ENCODE peak calls at places on chromosomes 12 and 14, in seven cellular contexts. J is PC-9, Q is uterus, X is bronchial epithelial cell, Y is PC-3, G is fibroblast of pulmonary artery, T is prostate gland. A is an unnamed sample.

GRCh38 chr14:26738571-26738970 is 140.7 kb upstream of the NOVA1 start:
- DNase-seq in Y (no peak), Q (no peak), T (no peak), G (peak), X (peak), J (no peak), A (no peak)

GRCh38 chr14:24847568-24847967 is 202.4 kb downstream of the STXBP6 start:
- DNase-seq in X (no peak), J (no peak), Y (no peak), T (no peak), Q (no peak), G (peak), A (no peak)

GRCh38 chr12:105025890-105026289 is 39.8 kb downstream of the NOPCHAP1 start:
- DNase-seq in Y (peak), G (peak), Q (peak), X (no peak), J (no peak), T (peak), A (peak)

GRCh38 chr12:24948452-24948815 is 467 bp downstream of the BCAT1 start:
- DNase-seq in J (no peak), G (peak), X (peak), Y (no peak), T (no peak), Q (no peak), A (no peak)

GRCh38 chr14:59398841-59399240 is 66.3 kb downstream of the GPR135 start:
- DNase-seq in X (no peak), Y (no peak), T (no peak), G (peak), J (no peak), Q (no peak), A (no peak)

GRCh38 chr12:57203791-57204190 is 12.8 kb upstream of the NXPH4 start:
- DNase-seq in X (no peak), Q (no peak), T (no peak), J (no peak), Y (no peak), G (no peak), A (no peak)

GRCh38 chr12:28107679-28108078 is 82.6 kb upstream of the CCDC91 start:
- DNase-seq in Q (no peak), J (no peak), G (peak), Y (no peak), X (no peak), T (no peak), A (no peak)

GRCh38 chr12:108594-108993 is 42.0 kb downstream of the IQSEC3 start:
- DNase-seq in T (no peak), J (no peak), G (no peak), X (no peak), Y (no peak), Q (no peak), A (no peak)

GRCh38 chr12:53931844-53932581 is 6.6 kb upstream of the HOXC13 start:
- DNase-seq in G (no peak), J (no peak), T (no peak), Y (no peak), Q (no peak), X (no peak), A (no peak)

GRCh38 chr12:111413442-111414086 is 7.8 kb downstream of the SH2B3 start:
- DNase-seq in X (peak), J (no peak), Y (peak), G (peak), T (no peak), Q (no peak), A (no peak)

GRCh38 chr12:124536613-124537012 is 30.8 kb downstream of the NCOR2 start:
- DNase-seq in G (no peak), X (no peak), Q (no peak), Y (no peak), T (no peak), J (no peak), A (no peak)

GRCh38 chr14:22266141-22266442 is 322.9 kb downstream of the DAD1 start:
- DNase-seq in X (peak), Q (no peak), T (no peak), G (no peak), Y (peak), J (peak), A (no peak)

GRCh38 chr12:1657616-1658167 is 28.7 kb downstream of the WNT5B start:
- DNase-seq in T (no peak), J (peak), X (no peak), Y (no peak), G (no peak), Q (no peak), A (no peak)

GRCh38 chr14:75982724-75983358 is 1.0 kb upstream of the TGFB3 start:
- DNase-seq in Q (peak), J (no peak), Y (no peak), G (peak), X (no peak), T (no peak), A (no peak)

GRCh38 chr12:12934556-12934955 is 17.4 kb downstream of the GPRC5D start:
- DNase-seq in Y (no peak), J (no peak), Q (no peak), T (no peak), X (no peak), G (no peak), A (no peak)

GRCh38 chr12:5200276-5201087 is 156.8 kb downstream of the KCNA5 start:
- DNase-seq in Y (peak), T (peak), G (no peak), J (no peak), X (peak), Q (peak), A (no peak)

GRCh38 chr14:72952171-72952570 is 25.9 kb downstream of the DCAF4 start:
- DNase-seq in G (no peak), Q (no peak), T (no peak), Y (no peak), J (no peak), X (no peak), A (no peak)

GRCh38 chr12:105676694-105677093 is 346.2 kb downstream of the C12orf75 start:
- DNase-seq in G (no peak), J (peak), X (no peak), T (peak), Y (no peak), Q (peak), A (no peak)

GRCh38 chr14:51806026-51806590 is 54.3 kb upstream of the GNG2 start:
- DNase-seq in X (no peak), J (no peak), G (no peak), Q (no peak), T (no peak), Y (no peak), A (no peak)

GRCh38 chr12:24534632-24535031 is 414.3 kb downstream of the BCAT1 start:
- DNase-seq in Y (no peak), X (no peak), Q (no peak), T (no peak), J (no peak), G (no peak), A (no peak)

GRCh38 chr12:116389990-116390655 is 112.6 kb upstream of the MED13L start:
- DNase-seq in Q (peak), Y (peak), J (peak), G (peak), X (peak), T (peak), A (peak)

GRCh38 chr12:122336015-122336946 is 70.0 kb upstream of the VPS33A start:
- DNase-seq in T (no peak), Q (no peak), G (peak), X (peak), J (no peak), Y (peak), A (no peak)

GRCh38 chr14:69863083-69863482 is 16.1 kb upstream of the SMOC1 start:
- DNase-seq in J (no peak), X (no peak), Q (no peak), G (peak), Y (no peak), T (no peak), A (no peak)

GRCh38 chr12:32051511-32052299 is 54.9 kb upstream of the BICD1 start:
- DNase-seq in X (peak), T (no peak), G (peak), J (peak), Q (peak), Y (peak), A (no peak)

GRCh38 chr14:52241102-52241793 is 26.2 kb upstream of the PTGDR start:
- DNase-seq in J (no peak), Y (peak), X (peak), Q (no peak), T (no peak), G (peak), A (no peak)

GRCh38 chr12:109910969-109911348 is 10.9 kb downstream of the TCHP start:
- DNase-seq in Y (peak), T (no peak), Q (no peak), G (peak), X (peak), J (no peak), A (no peak)

GRCh38 chr12:100843061-100843460 is 48.5 kb downstream of the ANO4 start:
- DNase-seq in Y (no peak), J (no peak), G (no peak), X (no peak), T (no peak), Q (no peak), A (no peak)

GRCh38 chr14:76034566-76034965 is 49.0 kb downstream of the IFT43 start:
- DNase-seq in Y (no peak), J (no peak), Q (no peak), G (no peak), X (peak), T (no peak), A (no peak)

GRCh38 chr14:59202031-59202430 is 13.6 kb downstream of the DAAM1 start:
- DNase-seq in Q (no peak), T (no peak), J (no peak), Y (no peak), G (no peak), X (no peak), A (no peak)

GRCh38 chr12:95642583-95642982 is 91.3 kb upstream of the USP44 start:
- DNase-seq in Y (peak), T (no peak), J (peak), Q (no peak), G (no peak), X (no peak), A (no peak)

GRCh38 chr12:40055227-40055579 is 50.7 kb downstream of the SLC2A13 start:
- DNase-seq in Y (no peak), T (no peak), J (no peak), G (peak), Q (no peak), X (no peak), A (no peak)

GRCh38 chr12:47276253-47277070 is 196.7 kb upstream of the AMIGO2 start:
- DNase-seq in Y (peak), J (peak), X (peak), Q (peak), T (no peak), G (peak), A (peak)

GRCh38 chr12:129067482-129067881 is 214.2 kb downstream of the GLT1D1 start:
- DNase-seq in J (no peak), X (no peak), Y (no peak), T (no peak), Q (no peak), G (no peak), A (no peak)

GRCh38 chr12:129073157-129073915 is 220.1 kb downstream of the GLT1D1 start:
- DNase-seq in T (no peak), Q (no peak), G (no peak), X (no peak), J (no peak), Y (no peak), A (no peak)

GRCh38 chr12:129074379-129074778 is 221.1 kb downstream of the GLT1D1 start:
- DNase-seq in Y (no peak), Q (no peak), J (no peak), X (no peak), T (no peak), G (no peak), A (no peak)

GRCh38 chr12:129064201-129064881 is 211.1 kb downstream of the GLT1D1 start:
- DNase-seq in G (no peak), J (no peak), Q (no peak), X (no peak), T (no peak), Y (no peak), A (no peak)

GRCh38 chr12:129069886-129070285 is 216.6 kb downstream of the GLT1D1 start:
- DNase-seq in J (no peak), Q (no peak), G (no peak), Y (no peak), X (no peak), T (no peak), A (no peak)
- TF ChIP-seq CTCF in J (no peak), Q (no peak), G (no peak), Y (no peak), X (no peak), T (no peak), A (no peak)

GRCh38 chr12:67592228-67593011 is 56.1 kb upstream of the DYRK2 start:
- DNase-seq in Y (peak), G (peak), X (peak), Q (peak), T (peak), J (peak), A (no peak)
- H3K4me3 ChIP-seq in Y (peak), G (no peak), X (no peak), Q (no peak), T (no peak), J (peak), A (no peak)

DNA sequence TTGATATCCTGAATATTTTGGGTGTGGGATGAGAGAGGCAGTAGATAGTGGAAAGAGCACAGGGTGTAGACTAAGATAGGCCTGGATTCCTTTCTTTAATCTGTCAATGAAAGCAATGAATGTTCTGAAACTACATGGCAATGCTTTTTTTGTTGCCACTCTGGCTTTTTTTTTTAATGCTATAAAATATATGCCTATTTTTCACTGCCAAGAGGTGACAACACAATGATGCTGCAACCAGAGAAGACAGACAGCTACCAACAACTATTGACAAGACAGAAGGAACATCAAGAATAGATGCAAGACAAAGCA is 9.4 kb downstream of the ANG start:
- DNase-seq in Y (no peak), J (no peak), G (no peak), T (no peak), X (no peak), Q (no peak), A (no peak)
- TF ChIP-seq CTCF in Y (no peak), J (no peak), G (no peak), T (no peak), X (no peak), Q (no peak), A (no peak)

DNA sequence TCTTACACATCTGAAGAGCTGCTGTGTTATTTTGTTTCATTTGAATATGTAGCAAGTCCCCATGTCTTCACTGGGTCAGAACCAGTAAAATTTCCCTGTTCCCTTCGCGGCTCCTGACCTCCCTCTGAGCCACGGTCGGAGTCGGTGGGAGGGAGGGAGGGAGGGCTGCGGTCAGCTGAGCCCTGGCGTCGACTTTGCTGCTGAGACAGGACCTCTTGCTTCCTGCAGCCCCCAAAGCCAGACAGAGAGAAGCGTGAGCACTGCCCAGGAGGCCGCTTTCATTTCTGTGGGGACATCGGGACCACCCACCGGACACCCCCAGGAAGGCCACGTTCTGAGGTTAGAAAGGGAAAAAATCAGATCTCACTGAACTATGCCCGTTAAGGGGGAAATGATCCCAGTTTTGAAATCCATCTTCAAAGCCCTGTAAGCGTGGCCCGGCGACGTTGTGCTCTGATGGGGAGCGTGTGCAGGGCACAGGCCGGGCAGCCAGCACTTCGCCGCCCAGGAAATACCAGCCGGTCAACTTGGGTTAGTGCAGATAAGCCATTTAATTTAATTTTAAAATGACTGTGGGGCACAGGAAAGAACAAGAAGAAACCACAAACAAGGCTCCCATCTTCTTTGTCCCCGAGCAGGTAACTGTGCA is 42.1 kb downstream of the NOC4L start:
- DNase-seq in J (no peak), T (no peak), Y (no peak), G (no peak), X (no peak), Q (no peak), A (no peak)
- H3K4me3 ChIP-seq in J (no peak), T (no peak), Y (no peak), G (no peak), X (no peak), Q (no peak), A (no peak)

DNA sequence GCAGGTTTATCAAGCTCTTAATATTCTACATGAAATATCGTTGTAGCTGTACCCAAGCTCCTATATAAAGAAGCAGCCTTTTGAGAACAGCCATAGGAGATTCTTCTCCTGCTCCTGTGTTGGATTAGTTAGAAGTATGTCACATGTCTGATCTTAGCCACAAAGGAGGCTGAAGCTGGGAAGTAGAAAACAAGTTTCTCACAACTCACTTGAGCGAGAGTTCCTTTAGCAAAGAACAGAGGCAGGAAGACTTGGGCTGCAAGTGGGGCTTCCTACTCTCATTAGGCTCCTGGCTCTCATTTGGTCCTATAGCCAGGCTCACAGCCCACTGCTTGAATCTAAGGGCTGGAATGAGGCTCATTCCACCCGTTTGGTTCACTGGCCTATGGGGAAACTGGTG is 281.9 kb downstream of the BTG1 start:
- DNase-seq in G (no peak), T (no peak), Q (no peak), Y (no peak), X (no peak), J (no peak), A (no peak)
- TF ChIP-seq CTCF in G (no peak), T (no peak), Q (no peak), Y (no peak), X (no peak), J (no peak), A (no peak)

GRCh38 chr14:104682107-104682593 is 7.3 kb upstream of the INF2 start:
- DNase-seq in J (peak), Y (peak), T (no peak), X (peak), G (no peak), Q (no peak), A (no peak)
- H3K4me3 ChIP-seq in J (no peak), Y (peak), T (no peak), X (no peak), G (peak), Q (peak), A (no peak)

DNA sequence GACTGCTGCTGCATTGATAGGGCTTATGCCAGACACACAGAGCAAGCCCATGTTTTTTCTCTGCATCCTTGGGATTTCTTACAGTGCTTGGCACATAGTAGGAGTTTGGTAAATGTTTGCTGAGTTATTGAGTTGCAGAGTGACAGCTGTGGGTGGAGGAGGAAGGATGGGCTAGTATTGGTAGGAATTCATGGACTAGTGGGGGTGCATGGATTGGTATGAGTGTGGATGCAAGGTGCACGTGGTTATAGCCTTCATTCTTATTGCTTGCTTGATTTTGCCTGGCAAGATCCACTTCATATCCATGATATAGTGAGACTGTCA is 11.4 kb downstream of the RGS6 start:
- DNase-seq in Q (no peak), T (no peak), X (no peak), J (no peak), G (no peak), Y (no peak), A (no peak)
- TF ChIP-seq CTCF in Q (no peak), T (no peak), X (no peak), J (no peak), G (no peak), Y (no peak), A (no peak)

GRCh38 chr12:8907513-8907912 is 6.8 kb upstream of the PHC1 start:
- DNase-seq in T (no peak), Q (no peak), J (no peak), G (no peak), X (no peak), Y (no peak), A (no peak)
- H3K4me3 ChIP-seq in T (no peak), Q (no peak), J (no peak), G (no peak), X (no peak), Y (no peak), A (no peak)

GRCh38 chr14:99602054-99602787 is 1.8 kb downstream of the CCDC85C start:
- DNase-seq in Q (no peak), Y (peak), J (no peak), T (peak), G (no peak), X (no peak), A (no peak)
- TF ChIP-seq CTCF in Q (no peak), Y (no peak), J (no peak), T (no peak), G (no peak), X (no peak), A (peak)

A was measured in LNCaP clone FGC.